ENCODE peak calls at places on chromosomes 1 and 21, in four cellular contexts. D is H1, X is K562, C is GM12878. O is an unnamed sample.

GRCh38 chr21:33402011-33402979 is 918 bp upstream of the IFNGR2 start:
- DNase-seq in D (no peak), X (peak; percentile 55), C (no peak), O (peak; percentile 56)

GRCh38 chr1:156582388-156583022 is 3.0 kb downstream of the TTC24 start:
- DNase-seq in D (no peak), X (no peak), C (no peak), O (peak; percentile 53)

GRCh38 chr1:206792939-206793607 is 20.8 kb upstream of the IL10 start:
- DNase-seq in D (no peak), X (no peak), C (no peak), O (no peak)

GRCh38 chr1:66438062-66438970 is 95.6 kb upstream of the SGIP1 start:
- DNase-seq in D (no peak), X (no peak), C (no peak), O (no peak)

GRCh38 chr1:161803181-161803580 is 37.1 kb downstream of the ATF6 start:
- DNase-seq in D (no peak), X (no peak), C (no peak), O (no peak)

GRCh38 chr21:16169102-16169511 is 439.3 kb downstream of the USP25 start:
- DNase-seq in D (no peak), X (no peak), C (no peak), O (no peak)

GRCh38 chr1:94709891-94710581 is 110.1 kb upstream of the SLC44A3 start:
- DNase-seq in D (no peak), X (no peak), C (no peak), O (no peak)

GRCh38 chr1:176469450-176469985 is 6.5 kb downstream of the PAPPA2 start:
- DNase-seq in D (no peak), X (no peak), C (no peak), O (no peak)

GRCh38 chr1:53442297-53442696 is 16.9 kb upstream of the DMRTB1 start:
- DNase-seq in D (no peak), X (no peak), C (no peak), O (no peak)

GRCh38 chr1:33516891-33517550 is 44.6 kb downstream of the ZSCAN20 start:
- DNase-seq in D (no peak), X (no peak), C (no peak), O (no peak)

GRCh38 chr1:106924360-106924759 is 132.1 kb upstream of the PRMT6 start:
- DNase-seq in D (peak; percentile 23), X (no peak), C (no peak), O (no peak)

GRCh38 chr1:169119405-169119804 is 12.9 kb downstream of the ATP1B1 start:
- DNase-seq in D (no peak), X (no peak), C (no peak), O (no peak)

GRCh38 chr21:25341981-25342380 is 265.3 kb downstream of the MRPL39 start:
- DNase-seq in D (no peak), X (no peak), C (no peak), O (no peak)
- TF ChIP-seq POLR2AphosphoS5 in D (no peak), X (no peak), C (no peak), O (no peak)

GRCh38 chr1:225822655-225823403 is 12.9 kb downstream of the EPHX1 start:
- DNase-seq in D (no peak), X (no peak), C (no peak), O (no peak)

GRCh38 chr1:225819346-225820192 is 9.6 kb downstream of the EPHX1 start:
- DNase-seq in D (no peak), X (peak; percentile 4), C (no peak), O (no peak)

GRCh38 chr1:225818229-225818628 is 8.3 kb downstream of the EPHX1 start:
- DNase-seq in D (no peak), X (no peak), C (no peak), O (no peak)

GRCh38 chr1:225817611-225818061 is 7.7 kb downstream of the EPHX1 start:
- DNase-seq in D (no peak), X (peak; percentile 59), C (no peak), O (no peak)

DNA sequence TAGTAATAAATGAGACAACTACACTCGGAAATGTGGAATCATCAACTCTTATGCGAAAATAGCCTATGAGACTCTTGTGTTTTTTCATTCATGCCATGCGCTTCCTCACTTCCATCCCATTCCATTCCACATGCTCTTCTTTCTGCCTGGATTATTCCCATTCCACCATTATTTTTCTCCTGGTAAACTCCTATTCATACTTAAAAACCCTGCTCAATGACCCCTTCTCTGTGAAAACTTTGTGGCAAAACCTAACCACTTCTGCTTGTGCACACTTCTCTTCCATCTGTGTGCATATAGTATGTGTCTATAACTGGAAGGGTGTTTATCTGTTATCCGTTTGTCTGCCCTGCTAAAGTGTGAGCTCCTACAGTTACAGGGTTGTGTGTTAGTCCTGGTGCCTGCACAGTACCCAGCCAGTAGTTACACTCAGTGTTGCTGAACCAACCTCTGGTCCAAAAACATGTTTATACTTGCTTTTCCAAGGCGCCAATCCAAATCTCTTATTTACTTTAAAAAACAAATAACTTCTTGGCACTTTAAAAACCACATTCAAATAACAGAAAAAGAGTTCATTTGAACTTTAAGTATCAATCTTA is 10.7 kb downstream of the EPHX1 start:
- DNase-seq in D (no peak), X (peak; percentile 12), C (no peak), O (no peak)
- TF ChIP-seq TAF1 in D (no peak), X (no peak), C (no peak), O (no peak)

GRCh38 chr1:231628207-231628876 is 1.8 kb downstream of the DISC1 start:
- DNase-seq in D (no peak), X (no peak), C (no peak), O (no peak)

GRCh38 chr1:231625975-231626534 is 535 bp upstream of the DISC1 start:
- DNase-seq in D (no peak), X (no peak), C (no peak), O (no peak)

GRCh38 chr1:231626951-231627614 is 493 bp downstream of the DISC1 start:
- DNase-seq in D (no peak), X (no peak), C (no peak), O (peak; percentile 25)

GRCh38 chr1:231629132-231629531 is 2.5 kb downstream of the DISC1 start:
- DNase-seq in D (no peak), X (peak; percentile 31), C (no peak), O (no peak)

DNA sequence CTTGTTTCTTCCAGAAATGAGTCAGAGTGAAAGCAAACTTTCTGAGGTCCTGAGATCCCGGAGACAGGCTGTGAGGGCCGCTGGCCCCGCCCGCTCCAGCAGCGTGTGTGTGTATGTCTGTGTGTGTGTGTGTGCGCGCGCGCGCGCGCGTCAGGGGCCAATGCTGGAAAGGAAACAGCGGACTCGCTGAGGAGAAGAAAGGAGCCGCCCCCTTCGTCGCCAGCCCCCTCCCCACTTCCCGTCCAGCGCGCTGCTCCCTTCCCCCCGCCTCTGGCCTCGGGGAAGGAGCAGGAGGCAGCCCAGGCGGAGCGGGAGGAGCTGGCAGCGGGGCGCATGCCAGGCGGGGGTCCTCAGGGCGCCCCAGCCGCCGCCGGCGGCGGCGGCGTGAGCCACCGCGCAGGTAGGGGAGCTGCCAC is at the start of gene DISC1:
- DNase-seq in D (peak; percentile 68), X (peak; percentile 46), C (no peak), O (peak; percentile 45)
- TF ChIP-seq POLR2A in D (no peak), X (no peak), C (no peak), O (no peak)

GRCh38 chr1:166351676-166352075 is 184.9 kb upstream of the FAM78B start:
- DNase-seq in D (no peak), X (no peak), C (no peak), O (no peak)
- TF ChIP-seq POLR2AphosphoS5 in D (no peak), X (no peak), C (no peak), O (no peak)

O was measured in GM12891.